ENCODE peak calls at places on chromosome 2, in eight cellular contexts. One of them, this sample, is unnamed.

GRCh38 chr2:218024336-218024735 is 21.5 kb upstream of the TNS1 start:
- ATAC-seq in naive thymus-derived CD8-positive, alpha-beta T cell: no peak
- ATAC-seq in CD8-positive, alpha-beta T cell: no peak
- ATAC-seq in body of pancreas: no peak
- ATAC-seq in IMR-90: no peak
- ATAC-seq in heart right ventricle: peak; percentile 67
- ATAC-seq in left cardiac atrium: peak; percentile 17
- ATAC-seq in naive B cell: no peak
- ATAC-seq in this sample: no peak

GRCh38 chr2:85704800-85705679 is 10.9 kb downstream of the GNLY start:
- ATAC-seq in naive thymus-derived CD8-positive, alpha-beta T cell: no peak
- ATAC-seq in CD8-positive, alpha-beta T cell: peak; percentile 36
- ATAC-seq in body of pancreas: no peak
- ATAC-seq in IMR-90: no peak
- ATAC-seq in heart right ventricle: no peak
- ATAC-seq in left cardiac atrium: no peak
- ATAC-seq in naive B cell: peak; percentile 70
- ATAC-seq in this sample: no peak

GRCh38 chr2:64591188-64591587 is 62.5 kb downstream of the SERTAD2 start:
- ATAC-seq in naive thymus-derived CD8-positive, alpha-beta T cell: no peak
- ATAC-seq in CD8-positive, alpha-beta T cell: no peak
- ATAC-seq in body of pancreas: no peak
- ATAC-seq in IMR-90: no peak
- ATAC-seq in heart right ventricle: no peak
- ATAC-seq in left cardiac atrium: no peak
- ATAC-seq in naive B cell: no peak
- ATAC-seq in this sample: no peak

GRCh38 chr2:38610851-38611801 is 8.4 kb upstream of the HNRNPLL start:
- ATAC-seq in naive thymus-derived CD8-positive, alpha-beta T cell: no peak
- ATAC-seq in CD8-positive, alpha-beta T cell: no peak
- ATAC-seq in body of pancreas: no peak
- ATAC-seq in IMR-90: peak; percentile 44
- ATAC-seq in heart right ventricle: no peak
- ATAC-seq in left cardiac atrium: no peak
- ATAC-seq in naive B cell: no peak
- ATAC-seq in this sample: no peak

GRCh38 chr2:11398710-11399109 is 54.3 kb upstream of the ROCK2 start:
- ATAC-seq in naive thymus-derived CD8-positive, alpha-beta T cell: no peak
- ATAC-seq in CD8-positive, alpha-beta T cell: no peak
- ATAC-seq in body of pancreas: no peak
- ATAC-seq in IMR-90: no peak
- ATAC-seq in heart right ventricle: peak; percentile 57
- ATAC-seq in left cardiac atrium: peak; percentile 52
- ATAC-seq in naive B cell: no peak
- ATAC-seq in this sample: no peak

GRCh38 chr2:16071039-16071864 is 130.9 kb downstream of the MYCN start:
- ATAC-seq in naive thymus-derived CD8-positive, alpha-beta T cell: no peak
- ATAC-seq in CD8-positive, alpha-beta T cell: no peak
- ATAC-seq in body of pancreas: no peak
- ATAC-seq in IMR-90: no peak
- ATAC-seq in heart right ventricle: no peak
- ATAC-seq in left cardiac atrium: no peak
- ATAC-seq in naive B cell: no peak
- ATAC-seq in this sample: no peak

GRCh38 chr2:156458229-156458584 is 22.0 kb downstream of the GPD2 start:
- ATAC-seq in naive thymus-derived CD8-positive, alpha-beta T cell: no peak
- ATAC-seq in CD8-positive, alpha-beta T cell: no peak
- ATAC-seq in body of pancreas: no peak
- ATAC-seq in IMR-90: no peak
- ATAC-seq in heart right ventricle: no peak
- ATAC-seq in left cardiac atrium: no peak
- ATAC-seq in naive B cell: no peak
- ATAC-seq in this sample: no peak

GRCh38 chr2:229901819-229902218 is 20.0 kb downstream of the TRIP12 start:
- ATAC-seq in naive thymus-derived CD8-positive, alpha-beta T cell: no peak
- ATAC-seq in CD8-positive, alpha-beta T cell: no peak
- ATAC-seq in body of pancreas: peak; percentile 71
- ATAC-seq in IMR-90: peak; percentile 70
- ATAC-seq in heart right ventricle: peak; percentile 45
- ATAC-seq in left cardiac atrium: peak; percentile 77
- ATAC-seq in naive B cell: no peak
- ATAC-seq in this sample: no peak

GRCh38 chr2:27033253-27033852 is 588 bp downstream of the TMEM214 start:
- ATAC-seq in naive thymus-derived CD8-positive, alpha-beta T cell: no peak
- ATAC-seq in CD8-positive, alpha-beta T cell: no peak
- ATAC-seq in body of pancreas: peak; percentile 13
- ATAC-seq in IMR-90: peak; percentile 10
- ATAC-seq in heart right ventricle: peak; percentile 9
- ATAC-seq in left cardiac atrium: no peak
- ATAC-seq in naive B cell: peak; percentile 13
- ATAC-seq in this sample: no peak

GRCh38 chr2:44753552-44754285 is 187.8 kb upstream of the SIX3 start:
- ATAC-seq in naive thymus-derived CD8-positive, alpha-beta T cell: no peak
- ATAC-seq in CD8-positive, alpha-beta T cell: no peak
- ATAC-seq in body of pancreas: no peak
- ATAC-seq in IMR-90: no peak
- ATAC-seq in heart right ventricle: no peak
- ATAC-seq in left cardiac atrium: no peak
- ATAC-seq in naive B cell: peak; percentile 20
- ATAC-seq in this sample: no peak

GRCh38 chr2:7452110-7452851 is 535.1 kb downstream of the RNF144A start:
- ATAC-seq in naive thymus-derived CD8-positive, alpha-beta T cell: no peak
- ATAC-seq in CD8-positive, alpha-beta T cell: no peak
- ATAC-seq in body of pancreas: no peak
- ATAC-seq in IMR-90: no peak
- ATAC-seq in heart right ventricle: no peak
- ATAC-seq in left cardiac atrium: no peak
- ATAC-seq in naive B cell: no peak
- ATAC-seq in this sample: no peak

GRCh38 chr2:232260075-232260474 is 118.5 kb upstream of the ALPP start:
- ATAC-seq in naive thymus-derived CD8-positive, alpha-beta T cell: no peak
- ATAC-seq in CD8-positive, alpha-beta T cell: no peak
- ATAC-seq in body of pancreas: no peak
- ATAC-seq in IMR-90: peak; percentile 100
- ATAC-seq in heart right ventricle: peak; percentile 82
- ATAC-seq in left cardiac atrium: peak; percentile 80
- ATAC-seq in naive B cell: no peak
- ATAC-seq in this sample: no peak

GRCh38 chr2:113173563-113174368 is at the start of gene PSD4:
- ATAC-seq in naive thymus-derived CD8-positive, alpha-beta T cell: peak; percentile 85
- ATAC-seq in CD8-positive, alpha-beta T cell: peak; percentile 75
- ATAC-seq in body of pancreas: no peak
- ATAC-seq in IMR-90: no peak
- ATAC-seq in heart right ventricle: peak; percentile 80
- ATAC-seq in left cardiac atrium: peak; percentile 79
- ATAC-seq in naive B cell: peak; percentile 53
- ATAC-seq in this sample: peak; percentile 56

GRCh38 chr2:198219292-198219691 is 414.9 kb downstream of the PLCL1 start:
- ATAC-seq in naive thymus-derived CD8-positive, alpha-beta T cell: no peak
- ATAC-seq in CD8-positive, alpha-beta T cell: no peak
- ATAC-seq in body of pancreas: no peak
- ATAC-seq in IMR-90: no peak
- ATAC-seq in heart right ventricle: no peak
- ATAC-seq in left cardiac atrium: no peak
- ATAC-seq in naive B cell: no peak
- ATAC-seq in this sample: no peak

GRCh38 chr2:101463885-101464653 is 10.8 kb downstream of the RFX8 start:
- ATAC-seq in naive thymus-derived CD8-positive, alpha-beta T cell: no peak
- ATAC-seq in CD8-positive, alpha-beta T cell: no peak
- ATAC-seq in body of pancreas: no peak
- ATAC-seq in IMR-90: peak; percentile 68
- ATAC-seq in heart right ventricle: peak; percentile 63
- ATAC-seq in left cardiac atrium: peak; percentile 66
- ATAC-seq in naive B cell: no peak
- ATAC-seq in this sample: peak; percentile 70

GRCh38 chr2:196331816-196332215 is 160.4 kb upstream of the STK17B start:
- ATAC-seq in naive thymus-derived CD8-positive, alpha-beta T cell: no peak
- ATAC-seq in CD8-positive, alpha-beta T cell: no peak
- ATAC-seq in body of pancreas: no peak
- ATAC-seq in IMR-90: peak; percentile 6
- ATAC-seq in heart right ventricle: peak; percentile 34
- ATAC-seq in left cardiac atrium: no peak
- ATAC-seq in naive B cell: no peak
- ATAC-seq in this sample: no peak

GRCh38 chr2:20242727-20243377 is 17.9 kb upstream of the SDC1 start:
- ATAC-seq in naive thymus-derived CD8-positive, alpha-beta T cell: peak; percentile 35
- ATAC-seq in CD8-positive, alpha-beta T cell: no peak
- ATAC-seq in body of pancreas: no peak
- ATAC-seq in IMR-90: no peak
- ATAC-seq in heart right ventricle: no peak
- ATAC-seq in left cardiac atrium: peak; percentile 11
- ATAC-seq in naive B cell: no peak
- ATAC-seq in this sample: no peak

GRCh38 chr2:176931588-176932563 is 280.7 kb upstream of the HNRNPA3 start:
- ATAC-seq in naive thymus-derived CD8-positive, alpha-beta T cell: peak; percentile 49
- ATAC-seq in CD8-positive, alpha-beta T cell: peak; percentile 90
- ATAC-seq in body of pancreas: no peak
- ATAC-seq in IMR-90: no peak
- ATAC-seq in heart right ventricle: no peak
- ATAC-seq in left cardiac atrium: no peak
- ATAC-seq in naive B cell: peak; percentile 69
- ATAC-seq in this sample: no peak

GRCh38 chr2:172181840-172182239 is 79.1 kb upstream of the DLX2 start:
- ATAC-seq in naive thymus-derived CD8-positive, alpha-beta T cell: no peak
- ATAC-seq in CD8-positive, alpha-beta T cell: no peak
- ATAC-seq in body of pancreas: no peak
- ATAC-seq in IMR-90: peak; percentile 53
- ATAC-seq in heart right ventricle: no peak
- ATAC-seq in left cardiac atrium: no peak
- ATAC-seq in naive B cell: no peak
- ATAC-seq in this sample: no peak

GRCh38 chr2:40487592-40487991 is 35.7 kb upstream of the SLC8A1 start:
- ATAC-seq in naive thymus-derived CD8-positive, alpha-beta T cell: no peak
- ATAC-seq in CD8-positive, alpha-beta T cell: no peak
- ATAC-seq in body of pancreas: no peak
- ATAC-seq in IMR-90: peak; percentile 11
- ATAC-seq in heart right ventricle: peak; percentile 55
- ATAC-seq in left cardiac atrium: peak; percentile 72
- ATAC-seq in naive B cell: no peak
- ATAC-seq in this sample: peak; percentile 49

GRCh38 chr2:78532762-78533399 is 492.6 kb upstream of the REG3G start:
- ATAC-seq in naive thymus-derived CD8-positive, alpha-beta T cell: no peak
- ATAC-seq in CD8-positive, alpha-beta T cell: no peak
- ATAC-seq in body of pancreas: no peak
- ATAC-seq in IMR-90: no peak
- ATAC-seq in heart right ventricle: no peak
- ATAC-seq in left cardiac atrium: no peak
- ATAC-seq in naive B cell: no peak
- ATAC-seq in this sample: no peak

GRCh38 chr2:219440388-219441256 is 6.0 kb downstream of the SPEG start:
- ATAC-seq in naive thymus-derived CD8-positive, alpha-beta T cell: peak; percentile 26
- ATAC-seq in CD8-positive, alpha-beta T cell: no peak
- ATAC-seq in body of pancreas: no peak
- ATAC-seq in IMR-90: peak; percentile 7
- ATAC-seq in heart right ventricle: no peak
- ATAC-seq in left cardiac atrium: no peak
- ATAC-seq in naive B cell: peak; percentile 30
- ATAC-seq in this sample: no peak

GRCh38 chr2:53549497-53549896 is 218.1 kb upstream of the CHAC2 start:
- ATAC-seq in naive thymus-derived CD8-positive, alpha-beta T cell: no peak
- ATAC-seq in CD8-positive, alpha-beta T cell: no peak
- ATAC-seq in body of pancreas: no peak
- ATAC-seq in IMR-90: no peak
- ATAC-seq in heart right ventricle: peak; percentile 99
- ATAC-seq in left cardiac atrium: peak; percentile 93
- ATAC-seq in naive B cell: no peak
- ATAC-seq in this sample: no peak

GRCh38 chr2:106296182-106296815 is 102.2 kb upstream of the UXS1 start:
- ATAC-seq in naive thymus-derived CD8-positive, alpha-beta T cell: no peak
- ATAC-seq in CD8-positive, alpha-beta T cell: no peak
- ATAC-seq in body of pancreas: no peak
- ATAC-seq in IMR-90: no peak
- ATAC-seq in heart right ventricle: no peak
- ATAC-seq in left cardiac atrium: no peak
- ATAC-seq in naive B cell: no peak
- ATAC-seq in this sample: no peak

GRCh38 chr2:5187283-5187682 is 504.9 kb upstream of the SOX11 start:
- ATAC-seq in naive thymus-derived CD8-positive, alpha-beta T cell: no peak
- ATAC-seq in CD8-positive, alpha-beta T cell: no peak
- ATAC-seq in body of pancreas: no peak
- ATAC-seq in IMR-90: no peak
- ATAC-seq in heart right ventricle: no peak
- ATAC-seq in left cardiac atrium: no peak
- ATAC-seq in naive B cell: no peak
- ATAC-seq in this sample: no peak

GRCh38 chr2:56656826-56657225 is 473.0 kb downstream of the CCDC85A start:
- ATAC-seq in naive thymus-derived CD8-positive, alpha-beta T cell: no peak
- ATAC-seq in CD8-positive, alpha-beta T cell: no peak
- ATAC-seq in body of pancreas: no peak
- ATAC-seq in IMR-90: no peak
- ATAC-seq in heart right ventricle: no peak
- ATAC-seq in left cardiac atrium: no peak
- ATAC-seq in naive B cell: no peak
- ATAC-seq in this sample: no peak

GRCh38 chr2:31384771-31385276 is 29.7 kb downstream of the XDH start:
- ATAC-seq in naive thymus-derived CD8-positive, alpha-beta T cell: no peak
- ATAC-seq in CD8-positive, alpha-beta T cell: no peak
- ATAC-seq in body of pancreas: no peak
- ATAC-seq in IMR-90: peak; percentile 78
- ATAC-seq in heart right ventricle: no peak
- ATAC-seq in left cardiac atrium: no peak
- ATAC-seq in naive B cell: no peak
- ATAC-seq in this sample: no peak

GRCh38 chr2:2109186-2109585 is 221.9 kb downstream of the MYT1L start:
- ATAC-seq in naive thymus-derived CD8-positive, alpha-beta T cell: no peak
- ATAC-seq in CD8-positive, alpha-beta T cell: no peak
- ATAC-seq in body of pancreas: no peak
- ATAC-seq in IMR-90: no peak
- ATAC-seq in heart right ventricle: no peak
- ATAC-seq in left cardiac atrium: no peak
- ATAC-seq in naive B cell: no peak
- ATAC-seq in this sample: no peak

GRCh38 chr2:207423886-207424285 is 105.9 kb upstream of the CREB1 start:
- ATAC-seq in naive thymus-derived CD8-positive, alpha-beta T cell: peak; percentile 46
- ATAC-seq in CD8-positive, alpha-beta T cell: no peak
- ATAC-seq in body of pancreas: no peak
- ATAC-seq in IMR-90: peak; percentile 94
- ATAC-seq in heart right ventricle: no peak
- ATAC-seq in left cardiac atrium: no peak
- ATAC-seq in naive B cell: peak; percentile 85
- ATAC-seq in this sample: no peak

GRCh38 chr2:45732436-45732835 is 81.0 kb downstream of the PRKCE start:
- ATAC-seq in naive thymus-derived CD8-positive, alpha-beta T cell: no peak
- ATAC-seq in CD8-positive, alpha-beta T cell: no peak
- ATAC-seq in body of pancreas: no peak
- ATAC-seq in IMR-90: no peak
- ATAC-seq in heart right ventricle: no peak
- ATAC-seq in left cardiac atrium: no peak
- ATAC-seq in naive B cell: no peak
- ATAC-seq in this sample: no peak

GRCh38 chr2:211449819-211450218 is 893.4 kb downstream of the CPS1 start:
- ATAC-seq in naive thymus-derived CD8-positive, alpha-beta T cell: no peak
- ATAC-seq in CD8-positive, alpha-beta T cell: no peak
- ATAC-seq in body of pancreas: no peak
- ATAC-seq in IMR-90: no peak
- ATAC-seq in heart right ventricle: no peak
- ATAC-seq in left cardiac atrium: no peak
- ATAC-seq in naive B cell: no peak
- ATAC-seq in this sample: no peak

GRCh38 chr2:171807130-171807529 is 86.9 kb downstream of the SLC25A12 start:
- ATAC-seq in naive thymus-derived CD8-positive, alpha-beta T cell: no peak
- ATAC-seq in CD8-positive, alpha-beta T cell: no peak
- ATAC-seq in body of pancreas: no peak
- ATAC-seq in IMR-90: no peak
- ATAC-seq in heart right ventricle: no peak
- ATAC-seq in left cardiac atrium: peak; percentile 56
- ATAC-seq in naive B cell: no peak
- ATAC-seq in this sample: no peak

GRCh38 chr2:129758461-129759185 is 220.8 kb upstream of the RAB6C start:
- ATAC-seq in naive thymus-derived CD8-positive, alpha-beta T cell: no peak
- ATAC-seq in CD8-positive, alpha-beta T cell: no peak
- ATAC-seq in body of pancreas: peak; percentile 37
- ATAC-seq in IMR-90: no peak
- ATAC-seq in heart right ventricle: peak; percentile 59
- ATAC-seq in left cardiac atrium: peak; percentile 75
- ATAC-seq in naive B cell: no peak
- ATAC-seq in this sample: peak; percentile 56